ENCODE peak calls at places on chromosomes 13 and 19, in four cellular contexts. A is mesothelial cell of epicardium, J is WTC11, M is heart right ventricle. Z is an unnamed sample.

GRCh38 chr19:55657004-55657747 is 2.3 kb downstream of the U2AF2 start:
- DNase-seq in A (no peak), J (no peak), M (no peak), Z (no peak)

GRCh38 chr19:8673281-8673891 is 25.2 kb downstream of the ACTL9 start:
- DNase-seq in A (no peak), J (no peak), M (no peak), Z (no peak)

GRCh38 chr13:99056381-99057014 is 78.6 kb upstream of the DOCK9 start:
- DNase-seq in A (no peak), J (no peak), M (no peak), Z (no peak)

GRCh38 chr13:105442941-105443340 is 1092.5 kb downstream of the EFNB2 start:
- DNase-seq in A (no peak), J (no peak), M (peak; percentile 29), Z (no peak)

GRCh38 chr13:100363351-100363750 is 225.2 kb downstream of the GGACT start:
- DNase-seq in A (no peak), J (no peak), M (no peak), Z (no peak)

GRCh38 chr19:16366433-16367268 is 42.0 kb downstream of the KLF2 start:
- DNase-seq in A (no peak), J (no peak), M (no peak), Z (no peak)

GRCh38 chr13:30870049-30870884 is 35.8 kb upstream of the MEDAG start:
- DNase-seq in A (no peak), J (peak; percentile 83), M (peak; percentile 65), Z (no peak)

GRCh38 chr13:113443991-113444390 is 9.3 kb downstream of the ADPRHL1 start:
- DNase-seq in A (no peak), J (no peak), M (no peak), Z (no peak)

GRCh38 chr13:111945086-111945485 is 121.9 kb upstream of the SOX1 start:
- DNase-seq in A (no peak), J (no peak), M (no peak), Z (peak; percentile 59)

GRCh38 chr19:4098493-4098892 is 25.4 kb downstream of the MAP2K2 start:
- DNase-seq in A (no peak), J (no peak), M (peak; percentile 75), Z (no peak)

GRCh38 chr13:31372454-31372853 is 172.7 kb downstream of the B3GLCT start:
- DNase-seq in A (no peak), J (no peak), M (no peak), Z (no peak)

GRCh38 chr13:91153372-91153771 is 194.1 kb upstream of the MIR17HG start:
- DNase-seq in A (no peak), J (no peak), M (no peak), Z (no peak)

GRCh38 chr19:17219286-17219685 is 4.1 kb downstream of the USE1 start:
- DNase-seq in A (no peak), J (no peak), M (no peak), Z (no peak)

GRCh38 chr19:49710372-49710951 is 19.5 kb downstream of the CPT1C start:
- DNase-seq in A (no peak), J (no peak), M (no peak), Z (no peak)

GRCh38 chr19:42563352-42564210 is 31.1 kb downstream of the CEACAM8 start:
- DNase-seq in A (no peak), J (peak; percentile 56), M (peak; percentile 32), Z (no peak)

GRCh38 chr19:19460761-19461265 is 54.5 kb downstream of the TSSK6 start:
- DNase-seq in A (no peak), J (peak; percentile 49), M (peak; percentile 73), Z (peak; percentile 59)

GRCh38 chr13:84574851-84575250 is 692.6 kb upstream of the SLITRK1 start:
- DNase-seq in A (no peak), J (no peak), M (no peak), Z (no peak)

GRCh38 chr19:17553256-17553655 is 2.2 kb upstream of the COLGALT1 start:
- DNase-seq in A (no peak), J (no peak), M (peak; percentile 93), Z (no peak)

GRCh38 chr13:48653074-48654054 is at the start of gene CYSLTR2:
- DNase-seq in A (no peak), J (no peak), M (peak; percentile 24), Z (no peak)

GRCh38 chr19:44284968-44285367 is 19.9 kb downstream of the ZNF235 start:
- DNase-seq in A (no peak), J (no peak), M (no peak), Z (no peak)
- TF ChIP-seq CTCF in A (no peak), J (no peak), M (no peak), Z (no peak)

DNA sequence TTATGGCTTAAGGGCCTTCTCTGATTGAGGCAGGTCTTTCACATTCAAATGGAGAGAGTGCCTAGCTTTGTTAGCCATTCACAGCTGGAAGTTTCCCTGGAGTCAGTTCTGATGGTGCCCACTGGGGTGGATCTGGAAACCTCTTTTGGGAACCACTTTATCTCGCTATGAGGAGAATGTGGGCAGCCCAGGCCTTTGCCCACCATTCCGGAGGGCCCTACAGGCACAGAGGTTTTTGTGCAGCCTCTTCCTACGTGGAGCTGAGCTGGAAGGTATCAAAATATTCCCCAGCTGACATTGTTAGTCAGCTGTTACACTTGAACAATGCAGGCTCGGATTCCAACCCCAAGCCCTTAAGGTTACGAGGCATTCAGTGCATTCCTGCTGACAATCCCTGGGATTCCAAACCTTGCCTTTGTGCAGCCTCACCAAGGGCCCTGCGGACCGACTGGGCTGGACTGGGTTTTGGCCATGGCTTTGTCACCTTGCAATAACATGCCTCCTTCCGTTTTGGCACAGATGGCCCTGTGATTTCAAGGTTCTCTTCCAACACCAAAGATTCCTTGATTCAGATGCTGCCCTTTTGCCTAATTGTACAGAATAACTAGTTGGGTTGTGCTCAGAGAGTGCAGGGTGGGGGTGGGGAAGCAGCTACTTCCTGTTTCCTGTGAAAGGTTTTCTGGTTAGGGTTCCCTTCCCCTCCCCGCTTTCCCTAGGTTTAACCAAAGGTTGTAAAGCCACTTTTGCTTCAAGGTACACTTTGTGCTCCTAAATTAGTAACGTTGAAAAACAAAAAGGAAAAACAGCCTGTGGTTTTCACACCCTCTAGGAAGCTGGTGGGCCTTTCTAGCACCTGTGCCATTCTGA is 27.1 kb downstream of the SAE1 start:
- DNase-seq in A (no peak), J (peak; percentile 72), M (peak; percentile 68), Z (no peak)
- TF ChIP-seq CTCF in A (peak; percentile 21), J (no peak), M (no peak), Z (no peak)

GRCh38 chr13:40631605-40632004 is 34.8 kb downstream of the FOXO1 start:
- DNase-seq in A (no peak), J (no peak), M (no peak), Z (no peak)

GRCh38 chr13:40637644-40638043 is 28.8 kb downstream of the FOXO1 start:
- DNase-seq in A (no peak), J (no peak), M (no peak), Z (no peak)

GRCh38 chr13:40632915-40633314 is 33.5 kb downstream of the FOXO1 start:
- DNase-seq in A (no peak), J (no peak), M (no peak), Z (no peak)

GRCh38 chr13:40639226-40639681 is 27.2 kb downstream of the FOXO1 start:
- DNase-seq in A (no peak), J (no peak), M (peak; percentile 30), Z (no peak)

GRCh38 chr13:40635315-40635995 is 31.0 kb downstream of the FOXO1 start:
- DNase-seq in A (no peak), J (no peak), M (no peak), Z (no peak)
- TF ChIP-seq CTCF in A (no peak), J (no peak), M (no peak), Z (no peak)

DNA sequence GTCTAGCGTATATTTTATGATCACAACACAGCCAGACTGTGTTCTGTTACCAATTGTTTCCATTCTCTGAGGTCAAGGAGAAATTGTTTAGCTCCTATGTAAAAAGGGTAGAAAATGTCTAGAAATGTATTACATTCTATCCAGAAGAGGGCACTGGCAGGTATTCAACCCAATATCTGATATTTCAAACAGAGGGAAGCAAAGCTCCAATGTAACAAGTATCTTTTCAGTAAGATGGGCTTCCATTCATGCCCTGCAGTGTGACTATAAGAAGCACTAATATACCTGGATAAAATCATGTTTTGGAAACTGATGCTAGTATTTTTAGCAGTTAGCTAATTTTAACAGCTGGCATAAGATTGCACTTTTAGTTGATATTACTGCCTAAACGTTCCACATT is 312.7 kb downstream of the FGF14 start:
- DNase-seq in A (no peak), J (no peak), M (no peak), Z (no peak)
- TF ChIP-seq CTCF in A (no peak), J (no peak), M (peak; percentile 32), Z (peak; percentile 73)

DNA sequence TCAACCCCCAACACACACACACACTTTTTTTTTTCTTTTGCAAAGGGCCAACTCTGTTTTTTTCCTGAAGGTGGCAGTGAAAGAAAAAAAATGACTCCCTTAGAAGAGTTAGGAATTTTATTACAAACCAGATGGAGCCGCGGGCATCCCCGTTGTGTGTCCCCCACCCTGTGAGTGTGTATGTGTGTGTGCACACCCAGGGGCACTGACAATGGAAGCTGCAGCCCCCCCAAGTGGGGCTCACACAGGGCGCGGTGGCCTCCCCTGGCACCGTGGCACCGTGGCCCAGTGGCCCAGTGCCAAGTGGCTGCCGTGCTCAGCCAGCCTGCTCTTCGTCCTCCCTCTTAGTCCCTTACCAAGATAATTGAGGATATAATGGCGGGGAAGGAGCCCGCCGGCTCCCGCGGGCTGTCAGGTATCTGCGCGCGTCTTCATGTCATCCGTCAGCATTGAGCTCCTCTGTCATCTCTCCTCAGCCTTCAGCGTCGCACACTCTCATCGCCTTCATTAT is 314.1 kb downstream of the ZNF536 start:
- DNase-seq in A (no peak), J (no peak), M (no peak), Z (no peak)
- TF ChIP-seq CTCF in A (peak; percentile 42), J (no peak), M (peak; percentile 32), Z (peak; percentile 69)

GRCh38 chr13:69243366-69243765 is 864.3 kb upstream of the ATXN8OS start:
- DNase-seq in A (no peak), J (no peak), M (no peak), Z (no peak)
- TF ChIP-seq CTCF in A (no peak), J (no peak), M (no peak), Z (no peak)

GRCh38 chr19:46373573-46374359 is 26.9 kb downstream of the PPP5C start:
- DNase-seq in A (no peak), J (peak; percentile 61), M (peak; percentile 80), Z (peak; percentile 97)
- TF ChIP-seq CTCF in A (no peak), J (no peak), M (no peak), Z (peak; percentile 35)

Z was measured in chondrocyte.